ENCODE peak calls at places on chromosomes 12 and 14, in nine cellular contexts. One of them, this sample, is unnamed. For H3K27me3, the result is how much of the 10 kb centered on the place peaks cover.

GRCh38 chr12:123387508-123388217 is 3.7 kb downstream of the KMT5A start:
- DNase-seq in NT2/D1: no peak
- DNase-seq in BE2C: no peak
- DNase-seq in transverse colon: no peak
- DNase-seq in Caco-2: no peak
- DNase-seq in endodermal cell: peak
- DNase-seq in left ventricle myocardium inferior: no peak
- DNase-seq in Peyer's patch: no peak
- DNase-seq in left lung: no peak
- DNase-seq in this sample: no peak

GRCh38 chr12:127247937-127248336 is 1019.0 kb upstream of the TMEM132C start:
- DNase-seq in Caco-2: no peak
- DNase-seq in Peyer's patch: no peak
- DNase-seq in left lung: no peak
- DNase-seq in endodermal cell: no peak
- DNase-seq in transverse colon: no peak
- DNase-seq in left ventricle myocardium inferior: no peak
- DNase-seq in NT2/D1: no peak
- DNase-seq in BE2C: no peak
- DNase-seq in this sample: no peak

GRCh38 chr14:106507354-106507753 is 981.0 kb downstream of the TMEM121 start:
- DNase-seq in left lung: no peak
- DNase-seq in Peyer's patch: no peak
- DNase-seq in BE2C: no peak
- DNase-seq in transverse colon: no peak
- DNase-seq in endodermal cell: no peak
- DNase-seq in Caco-2: no peak
- DNase-seq in NT2/D1: no peak
- DNase-seq in left ventricle myocardium inferior: no peak
- DNase-seq in this sample: no peak

GRCh38 chr12:68001486-68002466 is 12.5 kb downstream of the IFNG-AS1 start:
- DNase-seq in Peyer's patch: no peak
- DNase-seq in left ventricle myocardium inferior: no peak
- DNase-seq in endodermal cell: no peak
- DNase-seq in Caco-2: peak
- DNase-seq in transverse colon: no peak
- DNase-seq in NT2/D1: no peak
- DNase-seq in BE2C: no peak
- DNase-seq in left lung: no peak
- DNase-seq in this sample: peak

GRCh38 chr12:45200497-45201043 is 15.3 kb upstream of the ANO6 start:
- DNase-seq in endodermal cell: no peak
- DNase-seq in Caco-2: no peak
- DNase-seq in left lung: no peak
- DNase-seq in transverse colon: no peak
- DNase-seq in NT2/D1: no peak
- DNase-seq in BE2C: no peak
- DNase-seq in Peyer's patch: no peak
- DNase-seq in left ventricle myocardium inferior: no peak
- DNase-seq in this sample: no peak

GRCh38 chr14:61562321-61563161 is 132.8 kb upstream of the HIF1A start:
- DNase-seq in left ventricle myocardium inferior: no peak
- DNase-seq in Peyer's patch: no peak
- DNase-seq in NT2/D1: no peak
- DNase-seq in Caco-2: no peak
- DNase-seq in endodermal cell: no peak
- DNase-seq in BE2C: no peak
- DNase-seq in left lung: no peak
- DNase-seq in transverse colon: no peak
- DNase-seq in this sample: no peak

GRCh38 chr14:96130854-96131253 is 73.8 kb upstream of the BDKRB2 start:
- DNase-seq in left lung: no peak
- DNase-seq in BE2C: no peak
- DNase-seq in Peyer's patch: no peak
- DNase-seq in endodermal cell: no peak
- DNase-seq in left ventricle myocardium inferior: no peak
- DNase-seq in Caco-2: no peak
- DNase-seq in transverse colon: no peak
- DNase-seq in NT2/D1: no peak
- DNase-seq in this sample: no peak

GRCh38 chr14:95182379-95182778 is 25.1 kb upstream of the DICER1 start:
- DNase-seq in transverse colon: no peak
- DNase-seq in Caco-2: no peak
- DNase-seq in BE2C: no peak
- DNase-seq in NT2/D1: no peak
- DNase-seq in endodermal cell: peak
- DNase-seq in left lung: no peak
- DNase-seq in left ventricle myocardium inferior: no peak
- DNase-seq in Peyer's patch: no peak
- DNase-seq in this sample: no peak

GRCh38 chr12:130955238-130955816 is 1.6 kb downstream of the ADGRD1 start:
- DNase-seq in BE2C: no peak
- DNase-seq in NT2/D1: no peak
- DNase-seq in left ventricle myocardium inferior: peak
- DNase-seq in endodermal cell: peak
- DNase-seq in Peyer's patch: no peak
- DNase-seq in Caco-2: no peak
- DNase-seq in left lung: no peak
- DNase-seq in transverse colon: no peak
- DNase-seq in this sample: no peak

GRCh38 chr12:13116971-13117370 is 13.5 kb upstream of the GSG1 start:
- DNase-seq in left ventricle myocardium inferior: no peak
- DNase-seq in BE2C: no peak
- DNase-seq in Caco-2: no peak
- DNase-seq in left lung: no peak
- DNase-seq in NT2/D1: no peak
- DNase-seq in transverse colon: no peak
- DNase-seq in endodermal cell: no peak
- DNase-seq in Peyer's patch: no peak
- DNase-seq in this sample: peak

DNA sequence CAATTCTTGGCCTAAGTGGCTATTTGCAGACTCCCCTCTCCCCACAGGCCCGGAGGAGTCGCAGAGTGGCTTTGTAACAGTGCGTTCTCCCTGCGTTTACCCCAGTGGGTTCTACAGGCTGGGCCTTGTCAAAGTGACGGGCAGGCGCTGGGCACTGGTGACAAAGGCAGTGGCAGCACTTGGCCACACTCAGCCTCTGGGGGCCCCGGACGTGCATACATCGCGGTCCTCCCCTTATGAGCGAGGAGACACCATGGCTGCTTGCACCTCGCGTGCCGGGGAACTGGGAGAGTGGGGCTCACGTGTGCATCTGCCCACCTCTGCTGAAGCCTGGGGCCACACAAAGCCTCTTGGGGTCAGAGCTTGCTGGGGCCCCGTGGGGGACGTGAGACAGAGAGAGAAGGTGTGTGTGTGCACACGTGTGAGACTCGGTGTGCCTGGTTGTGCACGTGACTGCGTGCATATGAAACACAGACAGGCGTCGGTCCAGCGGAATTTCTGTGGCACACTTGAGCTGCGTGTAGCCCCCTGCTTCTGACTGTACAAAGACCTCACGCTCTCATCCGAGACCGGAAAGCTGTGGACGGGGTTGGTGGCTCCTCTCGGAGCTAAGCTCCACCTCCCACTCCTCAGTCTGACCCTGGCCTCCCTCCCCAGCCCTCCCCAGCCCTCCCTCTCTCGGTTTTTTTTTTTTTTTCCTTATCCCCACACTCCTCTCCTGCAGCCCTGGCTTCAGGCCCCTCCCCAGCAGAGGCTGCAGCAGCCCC is 8.5 kb upstream of the C14orf180 start:
- DNase-seq in BE2C: no peak
- DNase-seq in NT2/D1: no peak
- DNase-seq in transverse colon: no peak
- DNase-seq in left ventricle myocardium inferior: no peak
- DNase-seq in Caco-2: no peak
- DNase-seq in left lung: no peak
- DNase-seq in endodermal cell: no peak
- DNase-seq in Peyer's patch: no peak
- DNase-seq in this sample: peak
- H3K27me3 ChIP-seq in BE2C: under half
- H3K27me3 ChIP-seq in NT2/D1: under half
- H3K27me3 ChIP-seq in transverse colon: under half
- H3K27me3 ChIP-seq in left ventricle myocardium inferior: half or more
- H3K27me3 ChIP-seq in Caco-2: under half
- H3K27me3 ChIP-seq in left lung: half or more
- H3K27me3 ChIP-seq in endodermal cell: under half
- H3K27me3 ChIP-seq in Peyer's patch: under half
- H3K27me3 ChIP-seq in this sample: under half

DNA sequence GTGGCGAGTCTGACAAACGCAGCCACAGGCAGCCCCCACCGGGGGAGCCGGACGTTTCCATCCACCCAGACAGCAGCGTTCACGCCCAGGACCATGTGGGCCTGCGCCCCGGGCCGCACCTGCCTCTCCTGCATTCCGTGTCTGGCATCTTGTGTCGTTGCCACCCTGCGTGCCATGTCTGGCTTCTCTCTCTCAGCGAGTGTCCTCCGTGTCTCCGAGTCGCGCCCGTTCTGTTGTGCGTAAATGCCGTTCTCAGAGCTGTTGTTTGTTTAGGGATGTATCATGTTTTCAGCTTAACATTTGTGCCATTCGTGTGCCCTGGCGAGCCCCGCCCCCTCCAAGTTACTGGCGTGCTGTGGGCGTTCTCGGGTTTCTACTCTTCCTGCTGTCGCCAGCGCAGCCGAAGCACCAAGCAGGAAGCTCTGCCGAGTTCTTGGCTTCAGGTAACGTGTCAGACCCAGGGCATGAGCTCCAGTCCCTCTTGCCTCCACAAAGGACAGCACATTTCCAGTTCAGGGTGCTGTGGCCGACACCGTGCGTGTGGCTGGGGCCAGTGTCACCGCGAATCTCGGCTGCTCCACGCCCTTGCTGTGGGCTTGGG is 34.6 kb downstream of the NOC4L start:
- DNase-seq in left ventricle myocardium inferior: no peak
- DNase-seq in NT2/D1: no peak
- DNase-seq in Peyer's patch: peak
- DNase-seq in endodermal cell: no peak
- DNase-seq in transverse colon: no peak
- DNase-seq in left lung: no peak
- DNase-seq in Caco-2: no peak
- DNase-seq in BE2C: no peak
- DNase-seq in this sample: peak
- H3K27me3 ChIP-seq in left ventricle myocardium inferior: half or more
- H3K27me3 ChIP-seq in NT2/D1: under half
- H3K27me3 ChIP-seq in Peyer's patch: under half
- H3K27me3 ChIP-seq in endodermal cell: under half
- H3K27me3 ChIP-seq in transverse colon: under half
- H3K27me3 ChIP-seq in left lung: half or more
- H3K27me3 ChIP-seq in Caco-2: under half
- H3K27me3 ChIP-seq in BE2C: half or more
- H3K27me3 ChIP-seq in this sample: half or more

GRCh38 chr14:53949201-53949600 is 7.4 kb downstream of the BMP4 start:
- DNase-seq in Caco-2: no peak
- DNase-seq in Peyer's patch: no peak
- DNase-seq in left lung: no peak
- DNase-seq in transverse colon: no peak
- DNase-seq in endodermal cell: no peak
- DNase-seq in NT2/D1: no peak
- DNase-seq in BE2C: no peak
- DNase-seq in left ventricle myocardium inferior: no peak
- DNase-seq in this sample: no peak

GRCh38 chr14:53948181-53948884 is 8.3 kb downstream of the BMP4 start:
- DNase-seq in endodermal cell: no peak
- DNase-seq in NT2/D1: no peak
- DNase-seq in Peyer's patch: no peak
- DNase-seq in BE2C: no peak
- DNase-seq in left ventricle myocardium inferior: no peak
- DNase-seq in Caco-2: no peak
- DNase-seq in transverse colon: no peak
- DNase-seq in left lung: no peak
- DNase-seq in this sample: no peak

GRCh38 chr14:53952533-53952932 is 4.1 kb downstream of the BMP4 start:
- DNase-seq in NT2/D1: no peak
- DNase-seq in Peyer's patch: no peak
- DNase-seq in BE2C: no peak
- DNase-seq in endodermal cell: peak
- DNase-seq in transverse colon: no peak
- DNase-seq in left ventricle myocardium inferior: no peak
- DNase-seq in left lung: no peak
- DNase-seq in Caco-2: no peak
- DNase-seq in this sample: peak

GRCh38 chr14:53951661-53952265 is 4.9 kb downstream of the BMP4 start:
- DNase-seq in left ventricle myocardium inferior: peak
- DNase-seq in left lung: no peak
- DNase-seq in transverse colon: no peak
- DNase-seq in endodermal cell: peak
- DNase-seq in Caco-2: no peak
- DNase-seq in BE2C: no peak
- DNase-seq in Peyer's patch: no peak
- DNase-seq in NT2/D1: no peak
- DNase-seq in this sample: peak

GRCh38 chr14:53950031-53950793 is 6.4 kb downstream of the BMP4 start:
- DNase-seq in left lung: no peak
- DNase-seq in transverse colon: no peak
- DNase-seq in NT2/D1: no peak
- DNase-seq in left ventricle myocardium inferior: no peak
- DNase-seq in Peyer's patch: no peak
- DNase-seq in endodermal cell: no peak
- DNase-seq in BE2C: no peak
- DNase-seq in Caco-2: no peak
- DNase-seq in this sample: no peak
- H3K27me3 ChIP-seq in left lung: half or more
- H3K27me3 ChIP-seq in transverse colon: half or more
- H3K27me3 ChIP-seq in NT2/D1: under half
- H3K27me3 ChIP-seq in left ventricle myocardium inferior: under half
- H3K27me3 ChIP-seq in Peyer's patch: under half
- H3K27me3 ChIP-seq in endodermal cell: under half
- H3K27me3 ChIP-seq in BE2C: half or more
- H3K27me3 ChIP-seq in Caco-2: under half
- H3K27me3 ChIP-seq in this sample: half or more

GRCh38 chr12:195951-196350 is 18.0 kb downstream of the SLC6A12 start:
- DNase-seq in NT2/D1: no peak
- DNase-seq in Peyer's patch: no peak
- DNase-seq in left lung: no peak
- DNase-seq in left ventricle myocardium inferior: no peak
- DNase-seq in BE2C: no peak
- DNase-seq in transverse colon: no peak
- DNase-seq in Caco-2: no peak
- DNase-seq in endodermal cell: no peak
- DNase-seq in this sample: no peak

GRCh38 chr12:195191-195590 is 18.8 kb downstream of the SLC6A12 start:
- DNase-seq in left lung: no peak
- DNase-seq in BE2C: no peak
- DNase-seq in NT2/D1: no peak
- DNase-seq in transverse colon: no peak
- DNase-seq in Caco-2: no peak
- DNase-seq in Peyer's patch: no peak
- DNase-seq in endodermal cell: no peak
- DNase-seq in left ventricle myocardium inferior: no peak
- DNase-seq in this sample: no peak

GRCh38 chr12:197911-198695 is 15.9 kb downstream of the SLC6A12 start:
- DNase-seq in transverse colon: no peak
- DNase-seq in Peyer's patch: no peak
- DNase-seq in left ventricle myocardium inferior: no peak
- DNase-seq in NT2/D1: no peak
- DNase-seq in left lung: no peak
- DNase-seq in Caco-2: no peak
- DNase-seq in endodermal cell: no peak
- DNase-seq in BE2C: no peak
- DNase-seq in this sample: no peak

GRCh38 chr12:197347-197746 is 16.6 kb downstream of the SLC6A12 start:
- DNase-seq in left lung: no peak
- DNase-seq in endodermal cell: no peak
- DNase-seq in BE2C: no peak
- DNase-seq in Caco-2: no peak
- DNase-seq in NT2/D1: no peak
- DNase-seq in left ventricle myocardium inferior: no peak
- DNase-seq in Peyer's patch: no peak
- DNase-seq in transverse colon: no peak
- DNase-seq in this sample: no peak

GRCh38 chr12:196436-196835 is 17.5 kb downstream of the SLC6A12 start:
- DNase-seq in transverse colon: no peak
- DNase-seq in left lung: no peak
- DNase-seq in BE2C: no peak
- DNase-seq in Caco-2: no peak
- DNase-seq in endodermal cell: no peak
- DNase-seq in left ventricle myocardium inferior: no peak
- DNase-seq in Peyer's patch: no peak
- DNase-seq in NT2/D1: no peak
- DNase-seq in this sample: no peak
- H3K27me3 ChIP-seq in transverse colon: under half
- H3K27me3 ChIP-seq in left lung: under half
- H3K27me3 ChIP-seq in BE2C: under half
- H3K27me3 ChIP-seq in Caco-2: under half
- H3K27me3 ChIP-seq in endodermal cell: under half
- H3K27me3 ChIP-seq in left ventricle myocardium inferior: under half
- H3K27me3 ChIP-seq in Peyer's patch: under half
- H3K27me3 ChIP-seq in NT2/D1: under half
- H3K27me3 ChIP-seq in this sample: half or more